ENCODE peak calls at places on chromosomes 13 and 19, in six cellular contexts. F is suprapubic skin; C is GM23338; N is iris pigment epithelial cell; L is stimulated activated CD8-positive, alpha-beta memory T cell treated with anti-CD3 and anti-CD28 coated beads, Interleukin-4, amount 100 ng/mL, for 4 hours; V is ureter. U is an unnamed sample.

GRCh38 chr13:41383400-41383799 is 72.3 kb downstream of the NAA16 start:
- DNase-seq in F (no peak), C (no peak), N (peak; percentile 28), L (no peak), V (no peak), U (no peak)

GRCh38 chr19:34481861-34482379 is 362 bp downstream of the WTIP start:
- DNase-seq in F (peak; percentile 38), C (no peak), N (peak; percentile 72), L (no peak), V (no peak), U (no peak)

GRCh38 chr13:93724187-93724586 is 497.6 kb downstream of the GPC6 start:
- DNase-seq in F (no peak), C (no peak), N (no peak), L (no peak), V (no peak), U (no peak)

GRCh38 chr19:2867025-2867991 is at the start of gene ZNF556:
- DNase-seq in F (no peak), C (peak; percentile 7), N (no peak), L (no peak), V (no peak), U (no peak)

GRCh38 chr19:11361037-11361770 is 6.0 kb downstream of the PLPPR2 start:
- DNase-seq in F (no peak), C (peak; percentile 99), N (no peak), L (no peak), V (no peak), U (no peak)

GRCh38 chr13:44760434-44760833 is 184.3 kb upstream of the TSC22D1 start:
- DNase-seq in F (no peak), C (no peak), N (no peak), L (no peak), V (no peak), U (no peak)

GRCh38 chr13:52356327-52356726 is 49.6 kb downstream of the THSD1 start:
- DNase-seq in F (no peak), C (no peak), N (peak; percentile 32), L (no peak), V (no peak), U (peak; percentile 53)

GRCh38 chr13:72645521-72645920 is 81.9 kb downstream of the MZT1 start:
- DNase-seq in F (no peak), C (no peak), N (no peak), L (no peak), V (no peak), U (no peak)

GRCh38 chr13:62643799-62644484 is 1228.3 kb upstream of the PCDH20 start:
- DNase-seq in F (no peak), C (peak; percentile 18), N (no peak), L (no peak), V (no peak), U (no peak)

GRCh38 chr19:39413903-39414608 is 1.6 kb downstream of the PLEKHG2 start:
- DNase-seq in F (peak; percentile 83), C (peak; percentile 49), N (peak; percentile 23), L (no peak), V (no peak), U (no peak)

GRCh38 chr13:30829145-30829544 is 76.9 kb upstream of the MEDAG start:
- DNase-seq in F (no peak), C (no peak), N (peak; percentile 69), L (no peak), V (no peak), U (peak; percentile 62)

GRCh38 chr13:24629320-24629719 is 50.9 kb upstream of the ATP12A start:
- DNase-seq in F (no peak), C (no peak), N (peak; percentile 39), L (no peak), V (no peak), U (no peak)

GRCh38 chr19:34471906-34472305 is 9.7 kb upstream of the WTIP start:
- DNase-seq in F (no peak), C (no peak), N (no peak), L (no peak), V (no peak), U (no peak)

GRCh38 chr13:57326532-57326931 is 159.5 kb downstream of the PRR20E start:
- DNase-seq in F (no peak), C (no peak), N (no peak), L (no peak), V (no peak), U (no peak)

GRCh38 chr19:41309225-41310030 is 544 bp upstream of the CCDC97 start:
- DNase-seq in F (no peak), C (no peak), N (no peak), L (no peak), V (no peak), U (no peak)

GRCh38 chr19:44741841-44742352 is 6.6 kb upstream of the BCL3 start:
- DNase-seq in F (peak; percentile 98), C (no peak), N (peak; percentile 100), L (no peak), V (peak; percentile 99), U (peak; percentile 99)

GRCh38 chr19:15114153-15114540 is 6.9 kb downstream of the SYDE1 start:
- DNase-seq in F (no peak), C (no peak), N (peak; percentile 67), L (no peak), V (no peak), U (peak; percentile 54)

GRCh38 chr13:50128406-50129048 is 113.3 kb downstream of the KCNRG start:
- DNase-seq in F (no peak), C (peak; percentile 59), N (no peak), L (no peak), V (no peak), U (no peak)

GRCh38 chr19:19651076-19651475 is 7.6 kb upstream of the GMIP start:
- DNase-seq in F (no peak), C (no peak), N (no peak), L (no peak), V (no peak), U (no peak)

GRCh38 chr13:40786568-40786996 is 2.8 kb upstream of the SLC25A15 start:
- DNase-seq in F (no peak), C (no peak), N (peak; percentile 62), L (no peak), V (no peak), U (no peak)

GRCh38 chr19:741506-742131 is 9.3 kb upstream of the MISP start:
- DNase-seq in F (no peak), C (peak; percentile 90), N (no peak), L (no peak), V (no peak), U (no peak)

GRCh38 chr19:311813-312261 is 20.6 kb upstream of the PLPP2 start:
- DNase-seq in F (no peak), C (no peak), N (no peak), L (no peak), V (peak; percentile 37), U (no peak)

GRCh38 chr13:70370924-70371323 is 262.7 kb upstream of the KLHL1 start:
- DNase-seq in F (no peak), C (peak; percentile 9), N (no peak), L (no peak), V (no peak), U (no peak)

GRCh38 chr13:90420683-90421082 is 926.8 kb upstream of the MIR17HG start:
- DNase-seq in F (no peak), C (peak; percentile 18), N (peak; percentile 44), L (no peak), V (no peak), U (no peak)